ENCODE peak calls at places on chromosomes 4 and X, in five cellular contexts. One of them, this sample, is unnamed.

GRCh38 chr4:109171098-109171497 is 131.4 kb downstream of the COL25A1 start:
- DNase-seq in HCT116: no peak
- DNase-seq in CD4-positive, CD25-positive, alpha-beta regulatory T cell: no peak
- DNase-seq in NCI-H510A treated with DMSO at 0.1 percent for 48 hours: no peak
- DNase-seq in GM10248: no peak
- DNase-seq in this sample: no peak

GRCh38 chr4:68748181-68748981 is 67.4 kb upstream of the UGT2B10 start:
- DNase-seq in NCI-H510A treated with DMSO at 0.1 percent for 48 hours: no peak
- DNase-seq in HCT116: peak
- DNase-seq in GM10248: no peak
- DNase-seq in CD4-positive, CD25-positive, alpha-beta regulatory T cell: no peak
- DNase-seq in this sample: peak

GRCh38 chrX:47501226-47502071 is 18.4 kb upstream of the ZNF41 start:
- DNase-seq in GM10248: no peak
- DNase-seq in HCT116: no peak
- DNase-seq in CD4-positive, CD25-positive, alpha-beta regulatory T cell: no peak
- DNase-seq in NCI-H510A treated with DMSO at 0.1 percent for 48 hours: no peak
- DNase-seq in this sample: peak

GRCh38 chr4:113468165-113469022 is 293.1 kb downstream of the CAMK2D start:
- DNase-seq in GM10248: no peak
- DNase-seq in HCT116: peak
- DNase-seq in CD4-positive, CD25-positive, alpha-beta regulatory T cell: no peak
- DNase-seq in NCI-H510A treated with DMSO at 0.1 percent for 48 hours: no peak
- DNase-seq in this sample: peak

GRCh38 chrX:70052895-70053615 is 3.3 kb upstream of the AWAT2 start:
- DNase-seq in HCT116: no peak
- DNase-seq in CD4-positive, CD25-positive, alpha-beta regulatory T cell: no peak
- DNase-seq in GM10248: no peak
- DNase-seq in NCI-H510A treated with DMSO at 0.1 percent for 48 hours: no peak
- DNase-seq in this sample: no peak

GRCh38 chr4:154928640-154929257 is 147.7 kb downstream of the RBM46 start:
- DNase-seq in NCI-H510A treated with DMSO at 0.1 percent for 48 hours: peak
- DNase-seq in HCT116: peak
- DNase-seq in GM10248: no peak
- DNase-seq in CD4-positive, CD25-positive, alpha-beta regulatory T cell: no peak
- DNase-seq in this sample: peak

GRCh38 chr4:172481802-172482508 is 668.8 kb downstream of the GALNTL6 start:
- DNase-seq in NCI-H510A treated with DMSO at 0.1 percent for 48 hours: no peak
- DNase-seq in CD4-positive, CD25-positive, alpha-beta regulatory T cell: no peak
- DNase-seq in GM10248: no peak
- DNase-seq in HCT116: no peak
- DNase-seq in this sample: no peak

GRCh38 chrX:5117816-5118215 is 1110.9 kb downstream of the NLGN4X start:
- DNase-seq in NCI-H510A treated with DMSO at 0.1 percent for 48 hours: no peak
- DNase-seq in HCT116: no peak
- DNase-seq in CD4-positive, CD25-positive, alpha-beta regulatory T cell: no peak
- DNase-seq in GM10248: no peak
- DNase-seq in this sample: no peak

GRCh38 chr4:99886146-99886545 is 8.1 kb downstream of the LAMTOR3 start:
- DNase-seq in GM10248: no peak
- DNase-seq in HCT116: no peak
- DNase-seq in CD4-positive, CD25-positive, alpha-beta regulatory T cell: no peak
- DNase-seq in NCI-H510A treated with DMSO at 0.1 percent for 48 hours: no peak
- DNase-seq in this sample: no peak

GRCh38 chr4:8818063-8818881 is 53.4 kb downstream of the HMX1 start:
- DNase-seq in GM10248: no peak
- DNase-seq in CD4-positive, CD25-positive, alpha-beta regulatory T cell: no peak
- DNase-seq in NCI-H510A treated with DMSO at 0.1 percent for 48 hours: no peak
- DNase-seq in HCT116: no peak
- DNase-seq in this sample: no peak

GRCh38 chr4:5142726-5143125 is 91.4 kb downstream of the STK32B start:
- DNase-seq in CD4-positive, CD25-positive, alpha-beta regulatory T cell: no peak
- DNase-seq in NCI-H510A treated with DMSO at 0.1 percent for 48 hours: no peak
- DNase-seq in HCT116: peak
- DNase-seq in GM10248: no peak
- DNase-seq in this sample: no peak

GRCh38 chrX:124230573-124231300 is 101.7 kb upstream of the TEX13D start:
- DNase-seq in GM10248: no peak
- DNase-seq in NCI-H510A treated with DMSO at 0.1 percent for 48 hours: no peak
- DNase-seq in CD4-positive, CD25-positive, alpha-beta regulatory T cell: no peak
- DNase-seq in HCT116: no peak
- DNase-seq in this sample: no peak

GRCh38 chrX:77264490-77264889 is 182.7 kb upstream of the FGF16 start:
- DNase-seq in HCT116: no peak
- DNase-seq in GM10248: no peak
- DNase-seq in CD4-positive, CD25-positive, alpha-beta regulatory T cell: no peak
- DNase-seq in NCI-H510A treated with DMSO at 0.1 percent for 48 hours: no peak
- DNase-seq in this sample: no peak

GRCh38 chrX:11770320-11770719 is 12.3 kb downstream of the MSL3 start:
- DNase-seq in HCT116: peak
- DNase-seq in CD4-positive, CD25-positive, alpha-beta regulatory T cell: peak
- DNase-seq in GM10248: peak
- DNase-seq in NCI-H510A treated with DMSO at 0.1 percent for 48 hours: peak
- DNase-seq in this sample: peak

GRCh38 chr4:24470681-24471622 is 113.4 kb downstream of the DHX15 start:
- DNase-seq in NCI-H510A treated with DMSO at 0.1 percent for 48 hours: no peak
- DNase-seq in GM10248: peak
- DNase-seq in HCT116: no peak
- DNase-seq in CD4-positive, CD25-positive, alpha-beta regulatory T cell: no peak
- DNase-seq in this sample: no peak

GRCh38 chr4:171785392-171785791 is 27.8 kb upstream of the GALNTL6 start:
- DNase-seq in NCI-H510A treated with DMSO at 0.1 percent for 48 hours: no peak
- DNase-seq in CD4-positive, CD25-positive, alpha-beta regulatory T cell: no peak
- DNase-seq in GM10248: no peak
- DNase-seq in HCT116: no peak
- DNase-seq in this sample: no peak

GRCh38 chr4:36244257-36245084 is at the start of gene ARAP2:
- DNase-seq in CD4-positive, CD25-positive, alpha-beta regulatory T cell: peak
- DNase-seq in GM10248: peak
- DNase-seq in HCT116: peak
- DNase-seq in NCI-H510A treated with DMSO at 0.1 percent for 48 hours: peak
- DNase-seq in this sample: peak

GRCh38 chr4:56681158-56681848 is at the start of gene HOPX:
- DNase-seq in HCT116: no peak
- DNase-seq in CD4-positive, CD25-positive, alpha-beta regulatory T cell: no peak
- DNase-seq in GM10248: peak
- DNase-seq in NCI-H510A treated with DMSO at 0.1 percent for 48 hours: peak
- DNase-seq in this sample: no peak

GRCh38 chr4:152146244-152146643 is 385.4 kb upstream of the GATB start:
- DNase-seq in NCI-H510A treated with DMSO at 0.1 percent for 48 hours: no peak
- DNase-seq in HCT116: no peak
- DNase-seq in CD4-positive, CD25-positive, alpha-beta regulatory T cell: no peak
- DNase-seq in GM10248: no peak
- DNase-seq in this sample: no peak

GRCh38 chr4:135256111-135256510 is 1054.5 kb upstream of the PABPC4L start:
- DNase-seq in HCT116: no peak
- DNase-seq in GM10248: no peak
- DNase-seq in NCI-H510A treated with DMSO at 0.1 percent for 48 hours: no peak
- DNase-seq in CD4-positive, CD25-positive, alpha-beta regulatory T cell: no peak
- DNase-seq in this sample: no peak

GRCh38 chr4:39514888-39515401 is 12.3 kb downstream of the UGDH start:
- DNase-seq in CD4-positive, CD25-positive, alpha-beta regulatory T cell: no peak
- DNase-seq in NCI-H510A treated with DMSO at 0.1 percent for 48 hours: peak
- DNase-seq in GM10248: no peak
- DNase-seq in HCT116: peak
- DNase-seq in this sample: peak

GRCh38 chr4:8215001-8215427 is 15.9 kb downstream of the SH3TC1 start:
- DNase-seq in GM10248: no peak
- DNase-seq in HCT116: no peak
- DNase-seq in CD4-positive, CD25-positive, alpha-beta regulatory T cell: no peak
- DNase-seq in NCI-H510A treated with DMSO at 0.1 percent for 48 hours: peak
- DNase-seq in this sample: no peak

GRCh38 chr4:151276787-151277557 is at the start of gene PRSS48:
- DNase-seq in CD4-positive, CD25-positive, alpha-beta regulatory T cell: no peak
- DNase-seq in NCI-H510A treated with DMSO at 0.1 percent for 48 hours: no peak
- DNase-seq in GM10248: peak
- DNase-seq in HCT116: peak
- DNase-seq in this sample: peak

GRCh38 chr4:5238106-5238505 is 186.8 kb downstream of the STK32B start:
- DNase-seq in GM10248: no peak
- DNase-seq in HCT116: no peak
- DNase-seq in NCI-H510A treated with DMSO at 0.1 percent for 48 hours: no peak
- DNase-seq in CD4-positive, CD25-positive, alpha-beta regulatory T cell: no peak
- DNase-seq in this sample: no peak

GRCh38 chr4:77697860-77698599 is 92.4 kb downstream of the CXCL13 start:
- DNase-seq in NCI-H510A treated with DMSO at 0.1 percent for 48 hours: peak
- DNase-seq in HCT116: peak
- DNase-seq in CD4-positive, CD25-positive, alpha-beta regulatory T cell: no peak
- DNase-seq in GM10248: no peak
- DNase-seq in this sample: peak

GRCh38 chr4:147076179-147076578 is 130.5 kb upstream of the TTC29 start:
- DNase-seq in GM10248: no peak
- DNase-seq in CD4-positive, CD25-positive, alpha-beta regulatory T cell: no peak
- DNase-seq in HCT116: no peak
- DNase-seq in NCI-H510A treated with DMSO at 0.1 percent for 48 hours: no peak
- DNase-seq in this sample: no peak

GRCh38 chr4:99011910-99012309 is 16.4 kb downstream of the METAP1 start:
- DNase-seq in GM10248: no peak
- DNase-seq in NCI-H510A treated with DMSO at 0.1 percent for 48 hours: no peak
- DNase-seq in CD4-positive, CD25-positive, alpha-beta regulatory T cell: no peak
- DNase-seq in HCT116: no peak
- DNase-seq in this sample: no peak

GRCh38 chrX:48475295-48475694 is 704 bp upstream of the FTSJ1 start:
- DNase-seq in NCI-H510A treated with DMSO at 0.1 percent for 48 hours: no peak
- DNase-seq in GM10248: no peak
- DNase-seq in HCT116: no peak
- DNase-seq in CD4-positive, CD25-positive, alpha-beta regulatory T cell: no peak
- DNase-seq in this sample: peak

GRCh38 chrX:101398694-101399093 is 7.9 kb downstream of the RPL36A start:
- DNase-seq in CD4-positive, CD25-positive, alpha-beta regulatory T cell: no peak
- DNase-seq in HCT116: no peak
- DNase-seq in GM10248: no peak
- DNase-seq in NCI-H510A treated with DMSO at 0.1 percent for 48 hours: no peak
- DNase-seq in this sample: no peak

GRCh38 chrX:67651437-67652142 is 107.8 kb downstream of the AR start:
- DNase-seq in NCI-H510A treated with DMSO at 0.1 percent for 48 hours: no peak
- DNase-seq in CD4-positive, CD25-positive, alpha-beta regulatory T cell: no peak
- DNase-seq in HCT116: no peak
- DNase-seq in GM10248: no peak
- DNase-seq in this sample: no peak

GRCh38 chr4:114539985-114540384 is 58.6 kb upstream of the UGT8 start:
- DNase-seq in CD4-positive, CD25-positive, alpha-beta regulatory T cell: no peak
- DNase-seq in HCT116: no peak
- DNase-seq in GM10248: no peak
- DNase-seq in NCI-H510A treated with DMSO at 0.1 percent for 48 hours: no peak
- DNase-seq in this sample: no peak

GRCh38 chrX:29858714-29859113 is 356.6 kb upstream of the MAGEB2 start:
- DNase-seq in CD4-positive, CD25-positive, alpha-beta regulatory T cell: no peak
- DNase-seq in HCT116: no peak
- DNase-seq in NCI-H510A treated with DMSO at 0.1 percent for 48 hours: no peak
- DNase-seq in GM10248: no peak
- DNase-seq in this sample: no peak

GRCh38 chrX:13131511-13132137 is 87.2 kb upstream of the FAM9C start:
- DNase-seq in GM10248: no peak
- DNase-seq in CD4-positive, CD25-positive, alpha-beta regulatory T cell: no peak
- DNase-seq in NCI-H510A treated with DMSO at 0.1 percent for 48 hours: no peak
- DNase-seq in HCT116: no peak
- DNase-seq in this sample: no peak

GRCh38 chrX:147342197-147342596 is 527.7 kb upstream of the CXorf51A start:
- DNase-seq in CD4-positive, CD25-positive, alpha-beta regulatory T cell: no peak
- DNase-seq in NCI-H510A treated with DMSO at 0.1 percent for 48 hours: no peak
- DNase-seq in HCT116: no peak
- DNase-seq in GM10248: no peak
- DNase-seq in this sample: no peak

GRCh38 chrX:130594453-130594916 is 192.7 kb downstream of the RBMX2 start:
- DNase-seq in GM10248: no peak
- DNase-seq in HCT116: no peak
- DNase-seq in NCI-H510A treated with DMSO at 0.1 percent for 48 hours: peak
- DNase-seq in CD4-positive, CD25-positive, alpha-beta regulatory T cell: no peak
- DNase-seq in this sample: no peak